ENCODE peak calls at places on chromosome 5, in five cellular contexts. G is HTR-8/SVneo; R is T-cell; B is HEK293T; V is activated CD8-positive, alpha-beta memory T cell treated with anti-CD3 and anti-CD28 coated beads, Interleukin-2, amount 50 U/mL, for 4 hours. Z is an unnamed sample.

GRCh38 chr5:151947924-151948323 is 23.3 kb upstream of the GLRA1 start:
- DNase-seq in G (no peak), R (no peak), B (no peak), V (no peak), Z (no peak)

GRCh38 chr5:68965926-68966325 is 127.9 kb upstream of the SLC30A5 start:
- DNase-seq in G (no peak), R (no peak), B (no peak), V (no peak), Z (no peak)

GRCh38 chr5:76855961-76856360 is 6.1 kb downstream of the S100Z start:
- DNase-seq in G (no peak), R (peak; percentile 19), B (no peak), V (no peak), Z (peak; percentile 6)

GRCh38 chr5:127068771-127069330 is 4.5 kb downstream of the C5orf63 start:
- DNase-seq in G (peak; percentile 8), R (no peak), B (no peak), V (no peak), Z (no peak)

GRCh38 chr5:77309140-77309539 is 98.7 kb downstream of the PDE8B start:
- DNase-seq in G (no peak), R (no peak), B (no peak), V (no peak), Z (no peak)

GRCh38 chr5:134541736-134542376 is 16.4 kb downstream of the JADE2 start:
- DNase-seq in G (no peak), R (no peak), B (no peak), V (no peak), Z (no peak)

GRCh38 chr5:13244151-13244550 is 700.3 kb downstream of the DNAH5 start:
- DNase-seq in G (no peak), R (no peak), B (no peak), V (no peak), Z (no peak)

GRCh38 chr5:35483797-35484196 is 133.9 kb upstream of the SPEF2 start:
- DNase-seq in G (no peak), R (no peak), B (no peak), V (no peak), Z (no peak)

GRCh38 chr5:88948746-88949600 is 66.0 kb upstream of the MEF2C start:
- DNase-seq in G (no peak), R (no peak), B (no peak), V (no peak), Z (no peak)

GRCh38 chr5:151647320-151647861 is 39.3 kb downstream of the SPARC start:
- DNase-seq in G (no peak), R (no peak), B (no peak), V (no peak), Z (no peak)

GRCh38 chr5:172509405-172509781 is 55.1 kb upstream of the SH3PXD2B start:
- DNase-seq in G (no peak), R (no peak), B (no peak), V (no peak), Z (no peak)

GRCh38 chr5:54120473-54120872 is 189.9 kb downstream of the ARL15 start:
- DNase-seq in G (no peak), R (no peak), B (no peak), V (no peak), Z (no peak)

GRCh38 chr5:75678155-75678554 is 39.1 kb downstream of the POC5 start:
- DNase-seq in G (no peak), R (no peak), B (no peak), V (no peak), Z (no peak)

GRCh38 chr5:69449511-69449910 is 34.6 kb downstream of the MARVELD2 start:
- DNase-seq in G (no peak), R (no peak), B (no peak), V (no peak), Z (no peak)

GRCh38 chr5:75450069-75450468 is 61.4 kb downstream of the CERT1 start:
- DNase-seq in G (no peak), R (no peak), B (no peak), V (no peak), Z (no peak)

GRCh38 chr5:151082274-151082902 is 1.6 kb upstream of the TNIP1 start:
- DNase-seq in G (no peak), R (no peak), B (peak; percentile 68), V (no peak), Z (no peak)

GRCh38 chr5:15550502-15551115 is 50.6 kb downstream of the FBXL7 start:
- DNase-seq in G (no peak), R (no peak), B (no peak), V (no peak), Z (no peak)

GRCh38 chr5:132656774-132657355 is 1.1 kb upstream of the IL13 start:
- DNase-seq in G (no peak), R (no peak), B (no peak), V (no peak), Z (no peak)

GRCh38 chr5:96297290-96297689 is 135.8 kb downstream of the PCSK1 start:
- DNase-seq in G (no peak), R (no peak), B (peak; percentile 13), V (no peak), Z (no peak)

GRCh38 chr5:76303917-76304316 is 99.2 kb upstream of the IQGAP2 start:
- DNase-seq in G (no peak), R (peak; percentile 11), B (no peak), V (peak; percentile 19), Z (peak; percentile 34)

GRCh38 chr5:134784946-134785620 is 26.5 kb downstream of the DDX46 start:
- DNase-seq in G (no peak), R (no peak), B (no peak), V (no peak), Z (no peak)

GRCh38 chr5:84119252-84119651 is 265.4 kb downstream of the EDIL3 start:
- DNase-seq in G (no peak), R (no peak), B (no peak), V (no peak), Z (no peak)

GRCh38 chr5:172178301-172179031 is 9.6 kb downstream of the STK10 start:
- DNase-seq in G (no peak), R (no peak), B (no peak), V (peak; percentile 39), Z (no peak)

GRCh38 chr5:109485030-109485429 is 75.3 kb upstream of the PJA2 start:
- DNase-seq in G (no peak), R (no peak), B (peak; percentile 59), V (no peak), Z (no peak)

GRCh38 chr5:167167191-167167590 is 1124.3 kb upstream of the WWC1 start:
- DNase-seq in G (no peak), R (no peak), B (no peak), V (no peak), Z (no peak)

GRCh38 chr5:172837640-172838039 is 3.6 kb downstream of the ERGIC1 start:
- DNase-seq in G (no peak), R (peak; percentile 52), B (no peak), V (peak; percentile 24), Z (peak; percentile 59)

GRCh38 chr5:177386542-177386941 is 2.3 kb downstream of the SLC34A1 start:
- DNase-seq in G (no peak), R (no peak), B (no peak), V (no peak), Z (no peak)

GRCh38 chr5:147404706-147405105 is 105.2 kb downstream of the DPYSL3 start:
- DNase-seq in G (no peak), R (no peak), B (no peak), V (no peak), Z (no peak)

GRCh38 chr5:97420646-97421045 is 237.6 kb upstream of the RIOK2 start:
- DNase-seq in G (no peak), R (no peak), B (no peak), V (no peak), Z (no peak)

GRCh38 chr5:86880785-86881492 is 263.2 kb downstream of the COX7C start:
- DNase-seq in G (peak; percentile 51), R (peak; percentile 2), B (peak; percentile 66), V (peak; percentile 14), Z (peak; percentile 14)

GRCh38 chr5:10453564-10453963 is 11.9 kb downstream of the ROPN1L start:
- DNase-seq in G (no peak), R (no peak), B (no peak), V (no peak), Z (no peak)

GRCh38 chr5:93421987-93422391 is 159.0 kb downstream of the NR2F1-AS1 start:
- DNase-seq in G (no peak), R (no peak), B (no peak), V (no peak), Z (no peak)

GRCh38 chr5:150700298-150700599 is 613 bp downstream of the RBM22 start:
- DNase-seq in G (no peak), R (no peak), B (no peak), V (no peak), Z (peak; percentile 4)

GRCh38 chr5:135244620-135245021 is 154.4 kb downstream of the MACROH2A1 start:
- DNase-seq in G (no peak), R (no peak), B (no peak), V (no peak), Z (no peak)

GRCh38 chr5:105506692-105507277 is 1944.2 kb upstream of the NUDT12 start:
- DNase-seq in G (no peak), R (no peak), B (peak; percentile 58), V (no peak), Z (no peak)

Z was measured in effector memory CD8-positive, alpha-beta T cell.